ENCODE peak calls at places on chromosome 11, in four cellular contexts. G is IMR-90, E is colonic mucosa, R is thyroid gland. S is an unnamed sample.

GRCh38 chr11:108616549-108616948 is 23.0 kb upstream of the EXPH5 start:
- DNase-seq in G (peak; percentile 74), E (no peak), R (no peak), S (no peak)

GRCh38 chr11:115266066-115266465 is 238.1 kb downstream of the CADM1 start:
- DNase-seq in G (no peak), E (no peak), R (no peak), S (no peak)

GRCh38 chr11:74319139-74319538 is 7.7 kb upstream of the P4HA3 start:
- DNase-seq in G (peak; percentile 93), E (no peak), R (no peak), S (no peak)

GRCh38 chr11:23318670-23319069 is 458.4 kb upstream of the CCDC179 start:
- DNase-seq in G (no peak), E (no peak), R (no peak), S (no peak)

GRCh38 chr11:119323532-119324033 is 6.7 kb upstream of the MCAM start:
- DNase-seq in G (peak; percentile 66), E (peak; percentile 84), R (peak; percentile 58), S (no peak)

GRCh38 chr11:33668951-33669596 is 31.6 kb downstream of the C11orf91 start:
- DNase-seq in G (no peak), E (no peak), R (no peak), S (no peak)

GRCh38 chr11:15621565-15621964 is 506.8 kb downstream of the INSC start:
- DNase-seq in G (no peak), E (no peak), R (no peak), S (no peak)

GRCh38 chr11:115676768-115677167 is 172.6 kb upstream of the CADM1 start:
- DNase-seq in G (peak; percentile 81), E (no peak), R (no peak), S (no peak)

GRCh38 chr11:70549386-70549785 is 151.1 kb downstream of the CTTN start:
- DNase-seq in G (no peak), E (no peak), R (no peak), S (no peak)

GRCh38 chr11:44246726-44247125 is 63.2 kb downstream of the ALX4 start:
- DNase-seq in G (no peak), E (no peak), R (no peak), S (no peak)

GRCh38 chr11:78419327-78419726 is 1.7 kb upstream of the GAB2 start:
- DNase-seq in G (peak; percentile 99), E (peak; percentile 42), R (peak; percentile 35), S (no peak)

GRCh38 chr11:44598831-44599230 is 33.4 kb downstream of the CD82 start:
- DNase-seq in G (no peak), E (no peak), R (no peak), S (no peak)

DNA sequence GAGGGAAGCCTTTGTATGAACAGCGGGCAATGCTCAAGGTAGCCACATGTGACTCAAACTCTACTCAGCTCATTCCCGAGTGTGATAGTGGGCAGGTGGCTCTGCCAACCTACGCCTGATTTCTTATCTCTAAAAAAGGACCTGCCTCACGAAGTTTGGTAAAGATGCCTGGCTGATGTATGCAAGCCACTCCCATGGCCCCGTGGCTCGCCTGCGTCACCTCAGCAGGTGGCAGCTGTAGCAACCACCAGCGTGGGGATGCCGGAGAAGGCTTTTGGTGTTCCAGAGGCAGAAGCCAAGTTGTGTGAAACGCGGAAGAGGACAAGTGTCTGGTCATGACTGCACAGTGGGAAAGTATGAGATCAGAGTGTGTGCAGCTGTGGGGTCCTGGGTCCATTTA is 5.4 kb downstream of the FADS2 start:
- DNase-seq in G (no peak), E (no peak), R (no peak), S (no peak)
- H3K4me1 ChIP-seq in G (peaks cover 15% of the 10 kb centered on the region), E (no peaks in the 10 kb centered on the region), R (peaks cover 20% of the 10 kb centered on the region), S (peaks cover 65% of the 10 kb centered on the region)

DNA sequence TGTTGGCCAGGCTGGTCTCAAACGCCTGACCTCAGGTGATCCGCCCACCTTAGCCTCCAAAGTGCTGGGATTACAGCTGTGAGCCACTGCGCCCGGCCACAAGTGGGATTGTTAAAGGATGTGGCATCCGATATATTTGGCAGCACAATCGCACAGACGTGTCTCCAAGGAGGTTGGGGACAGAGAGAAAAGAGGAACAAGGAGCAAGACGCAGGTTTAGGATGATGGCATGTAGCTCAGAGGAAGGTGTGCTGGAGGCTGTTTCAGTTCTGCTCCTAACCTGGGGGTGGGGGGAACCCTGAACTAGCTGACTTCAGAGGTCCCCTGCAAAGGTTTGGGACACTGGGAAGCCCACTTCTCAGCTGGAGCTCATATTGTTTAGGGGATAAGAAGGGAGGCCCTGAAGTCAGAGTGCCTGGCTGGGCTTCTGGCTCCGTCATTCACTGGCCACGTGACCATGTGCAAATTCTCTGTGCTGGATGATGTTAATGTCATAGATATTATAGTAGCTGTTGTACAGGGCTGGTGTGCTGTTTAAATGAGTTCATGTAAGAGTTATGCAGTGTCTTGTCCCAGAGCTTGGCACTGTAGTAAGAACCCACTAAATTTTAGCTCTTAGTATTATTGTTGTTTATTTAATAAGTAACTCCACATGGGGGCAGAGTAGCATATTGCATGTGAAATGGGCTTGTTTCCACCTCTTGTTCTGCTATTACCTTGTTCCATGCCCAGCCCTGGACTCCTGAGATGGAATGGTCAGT is 129.7 kb downstream of the ST3GAL4 start:
- DNase-seq in G (peak; percentile 81), E (no peak), R (no peak), S (no peak)
- TF ChIP-seq CTCF in G (peak; percentile 32), E (no peak), R (no peak), S (no peak)

DNA sequence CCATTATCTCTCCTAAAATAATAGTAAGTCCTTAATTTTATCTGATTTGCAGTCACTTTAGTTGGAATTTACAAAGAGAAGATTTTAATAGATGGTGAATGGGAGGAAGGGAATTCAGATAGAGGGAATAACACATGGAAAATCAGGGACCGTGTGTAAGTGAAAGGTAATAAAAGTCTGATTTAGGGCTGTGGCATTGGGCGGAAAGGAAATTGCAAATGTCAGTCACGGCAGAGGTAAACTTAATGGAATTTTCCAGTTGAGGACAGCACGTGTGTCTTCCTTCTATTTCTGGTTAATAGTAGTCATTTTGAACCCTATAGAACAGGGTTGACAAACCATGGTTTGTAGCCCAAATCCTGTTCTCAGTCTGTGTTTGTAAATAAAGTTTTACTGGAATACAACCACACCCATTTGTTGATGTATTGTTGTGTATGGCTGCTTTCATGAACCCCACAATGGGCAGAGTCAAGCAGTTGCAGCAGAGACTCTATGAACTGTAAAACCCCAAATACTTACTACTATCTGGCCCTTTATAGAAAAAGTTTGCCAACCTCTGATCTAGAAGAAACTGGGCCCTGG is 34.1 kb downstream of the PACS1 start:
- DNase-seq in G (no peak), E (no peak), R (no peak), S (no peak)
- H3K27ac ChIP-seq in G (no peak overlapping the region), E (no peak overlapping the region), R (no peak overlapping the region), S (no peak overlapping the region)

GRCh38 chr11:1780700-1781592 is 17.2 kb upstream of the CTSD start:
- DNase-seq in G (no peak), E (no peak), R (no peak), S (peak; percentile 95)
- H3K4me1 ChIP-seq in G (peaks cover 3% of the 10 kb centered on the region), E (no peaks in the 10 kb centered on the region), R (no peaks in the 10 kb centered on the region), S (no peaks in the 10 kb centered on the region)

GRCh38 chr11:111570796-111571195 is 30.3 kb downstream of the LAYN start:
- DNase-seq in G (no peak), E (no peak), R (no peak), S (no peak)
- TF ChIP-seq CTCF in G (no peak), E (no peak), R (no peak), S (no peak)